ENCODE peak calls at places on chromosomes 11 and 22, in six cellular contexts. U is GM23338, I is fibroblast of lung, A is lower lobe of right lung, E is mesendoderm, B is WERI-Rb-1. Q is an unnamed sample. For H3K36me3, the result is how much of the 10 kb centered on the place peaks cover.

GRCh38 chr22:22103078-22103593 is 120.5 kb upstream of the TOP3B start:
- DNase-seq in I (no peak), U (peak), E (peak), A (no peak), B (peak), Q (peak)

GRCh38 chr11:33706546-33706945 is 5.9 kb upstream of the C11orf91 start:
- DNase-seq in I (no peak), E (no peak), A (no peak), U (no peak), B (no peak), Q (no peak)

GRCh38 chr11:121894581-121894980 is 221.4 kb downstream of the BLID start:
- DNase-seq in I (no peak), A (no peak), B (no peak), E (no peak), U (no peak), Q (no peak)

GRCh38 chr11:128666397-128666796 is 27.5 kb upstream of the FLI1 start:
- DNase-seq in U (no peak), A (no peak), E (peak), I (no peak), B (no peak), Q (no peak)

GRCh38 chr11:69636870-69637600 is 3.9 kb upstream of the CCND1 start:
- DNase-seq in B (no peak), I (no peak), E (no peak), U (peak), A (no peak), Q (no peak)

GRCh38 chr22:36738416-36739020 is 35.0 kb upstream of the CACNG2 start:
- DNase-seq in I (no peak), U (no peak), B (no peak), A (no peak), E (no peak), Q (no peak)

GRCh38 chr11:61567286-61568061 is 13.4 kb downstream of the SYT7 start:
- DNase-seq in I (peak), U (peak), A (peak), E (peak), B (no peak), Q (peak)

GRCh38 chr22:29207562-29208501 is 2.1 kb downstream of the EMID1 start:
- DNase-seq in U (no peak), I (no peak), B (no peak), A (no peak), E (no peak), Q (no peak)

GRCh38 chr22:39574779-39575551 is 4.4 kb downstream of the CACNA1I start:
- DNase-seq in U (no peak), A (no peak), E (peak), I (peak), B (no peak), Q (peak)

GRCh38 chr22:37501176-37501609 is 15.0 kb upstream of the MFNG start:
- DNase-seq in A (no peak), B (no peak), I (no peak), E (no peak), U (no peak), Q (no peak)

GRCh38 chr11:69382131-69383128 is 88.5 kb downstream of the MYEOV start:
- DNase-seq in E (peak), I (peak), U (peak), A (peak), B (peak), Q (peak)

GRCh38 chr11:17273668-17274321 is 2.7 kb upstream of the NUCB2 start:
- DNase-seq in U (peak), B (no peak), E (peak), A (no peak), I (no peak), Q (no peak)

GRCh38 chr11:115471367-115471766 is 32.8 kb downstream of the CADM1 start:
- DNase-seq in U (no peak), I (no peak), E (no peak), A (no peak), B (no peak), Q (no peak)

GRCh38 chr11:88103337-88104206 is 71.7 kb downstream of the RAB38 start:
- DNase-seq in B (peak), I (peak), E (peak), A (peak), U (peak), Q (peak)

GRCh38 chr22:33180371-33180770 is 122.2 kb upstream of the SYN3 start:
- DNase-seq in B (no peak), E (no peak), U (no peak), I (no peak), A (no peak), Q (peak)

GRCh38 chr11:26199341-26199740 is 132.6 kb upstream of the ANO3 start:
- DNase-seq in B (no peak), I (peak), U (no peak), A (no peak), E (no peak), Q (no peak)

GRCh38 chr11:11620251-11620965 is 1.4 kb downstream of the GALNT18 start:
- DNase-seq in A (peak), I (peak), U (peak), E (peak), B (peak), Q (peak)

GRCh38 chr11:70487160-70487559 is 88.8 kb downstream of the CTTN start:
- DNase-seq in I (no peak), B (no peak), E (no peak), A (no peak), U (no peak), Q (no peak)

GRCh38 chr11:78062671-78063070 is 990 bp upstream of the THRSP start:
- DNase-seq in U (no peak), A (no peak), E (no peak), I (no peak), B (no peak), Q (no peak)

GRCh38 chr11:78061921-78062311 is 1.7 kb upstream of the THRSP start:
- DNase-seq in A (no peak), B (peak), U (no peak), I (no peak), E (no peak), Q (no peak)

GRCh38 chr11:78063440-78064181 is at the start of gene THRSP:
- DNase-seq in B (no peak), I (no peak), U (no peak), A (no peak), E (no peak), Q (no peak)

GRCh38 chr11:78060533-78060932 is 3.1 kb upstream of the THRSP start:
- DNase-seq in I (no peak), U (no peak), A (no peak), E (no peak), B (no peak), Q (no peak)

DNA sequence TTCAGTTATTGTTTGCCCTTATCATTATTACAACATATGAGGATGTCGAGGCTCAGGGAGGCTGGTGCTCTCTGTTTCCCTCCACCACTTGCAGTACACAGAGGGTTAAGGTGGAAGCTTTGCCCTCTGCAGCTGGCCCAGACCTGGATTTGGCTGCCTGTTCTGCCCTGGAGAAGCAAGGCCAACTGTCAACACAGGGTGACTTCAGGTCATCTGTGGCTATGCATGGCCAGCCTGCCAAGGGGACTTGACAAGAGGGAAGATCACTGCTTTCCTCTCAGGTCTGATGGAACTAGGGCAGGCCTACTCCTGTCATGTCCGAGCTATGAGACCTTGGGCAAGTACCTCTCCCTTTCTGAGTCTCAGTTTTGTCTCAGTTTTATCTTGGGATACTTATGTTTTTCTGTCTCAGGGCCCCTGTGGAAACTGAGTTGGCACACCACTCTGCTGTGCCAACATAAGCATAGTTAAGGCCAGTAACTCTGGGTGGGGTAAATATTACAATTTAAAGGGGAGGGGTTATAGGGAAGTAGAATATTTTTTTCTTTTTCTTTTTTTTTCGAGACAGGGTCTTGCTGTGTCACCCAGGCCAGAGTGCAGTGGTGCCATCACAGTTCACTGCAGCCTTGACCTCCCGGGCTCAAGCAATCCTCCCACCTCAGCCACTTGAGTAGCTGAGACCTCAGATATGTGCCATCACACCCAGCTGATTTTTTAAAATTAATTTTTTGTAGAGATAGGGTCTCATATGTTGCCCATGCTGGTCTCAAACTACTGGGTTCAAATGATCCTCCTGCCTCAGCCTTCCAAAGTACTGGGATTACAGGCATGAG is 2.4 kb upstream of the THRSP start:
- DNase-seq in A (no peak), B (peak), U (no peak), I (no peak), E (no peak), Q (no peak)
- H3K4me3 ChIP-seq in A (no peak), B (no peak), U (no peak), I (no peak), E (no peak), Q (no peak)

DNA sequence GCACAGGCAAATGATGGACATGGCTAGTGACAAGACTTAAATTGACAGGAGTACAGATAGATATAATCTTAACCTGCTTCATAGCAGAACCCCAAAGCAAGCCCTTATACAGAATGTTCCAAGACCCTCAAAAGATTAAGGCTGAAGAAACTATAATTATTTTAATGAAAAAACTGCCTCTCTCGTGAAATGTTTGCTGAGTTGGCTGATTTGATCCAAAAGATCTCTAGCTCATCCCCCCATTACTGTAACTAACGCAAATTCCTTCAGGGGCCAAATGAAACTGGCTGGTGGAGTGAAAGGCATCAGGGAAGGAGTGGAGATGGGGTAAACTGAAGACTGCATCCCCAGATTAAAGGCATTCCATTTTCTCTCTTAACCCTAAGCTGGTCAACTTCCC is 19.3 kb downstream of the ALG9 start:
- DNase-seq in I (no peak), E (no peak), A (no peak), U (no peak), B (no peak), Q (no peak)
- H3K36me3 ChIP-seq in I (under half), E (under half), A (half or more), U (under half), B (under half), Q (under half)

GRCh38 chr11:8807544-8808225 is 103.3 kb upstream of the AKIP1 start:
- DNase-seq in A (no peak), B (peak), E (no peak), U (no peak), I (peak), Q (peak)

GRCh38 chr11:8808226-8808585 is 102.8 kb upstream of the AKIP1 start:
- DNase-seq in I (no peak), U (no peak), E (no peak), B (no peak), A (no peak), Q (peak)

GRCh38 chr11:8805256-8805655 is 105.7 kb upstream of the AKIP1 start:
- DNase-seq in E (no peak), I (no peak), A (no peak), B (no peak), U (no peak), Q (no peak)

GRCh38 chr11:8809185-8809584 is 101.8 kb upstream of the AKIP1 start:
- DNase-seq in I (no peak), A (no peak), B (no peak), U (no peak), E (no peak), Q (peak)

DNA sequence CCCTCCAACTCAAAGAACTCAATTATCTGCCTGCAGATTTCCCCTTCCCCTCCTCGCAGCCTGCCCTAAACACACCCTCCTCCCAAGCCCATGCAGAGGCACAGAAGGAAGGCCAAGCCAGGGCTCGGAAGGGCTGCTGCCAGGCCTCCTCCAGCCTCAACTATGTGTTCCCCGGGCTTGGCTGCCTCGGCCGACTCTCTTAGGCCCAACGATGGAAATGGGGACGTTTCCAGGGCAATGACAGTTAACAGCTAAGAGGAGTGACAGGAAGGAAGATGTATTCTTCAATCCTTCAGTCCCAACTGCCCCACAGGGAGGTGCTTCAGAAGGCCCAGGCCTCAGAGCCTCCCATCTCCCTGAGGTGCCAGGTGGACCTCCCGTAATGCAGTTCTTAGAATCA is 104.0 kb upstream of the AKIP1 start:
- DNase-seq in I (no peak), U (no peak), B (peak), A (no peak), E (no peak), Q (no peak)
- H3K4me3 ChIP-seq in I (peak), U (no peak), B (peak), A (no peak), E (no peak), Q (no peak)

GRCh38 chr11:76553554-76554476 is 109.0 kb downstream of the EMSY start:
- DNase-seq in B (no peak), U (no peak), A (no peak), I (no peak), E (peak), Q (no peak)
- H3K36me3 ChIP-seq in B (under half), U (under half), A (under half), I (under half), E (under half), Q (under half)

Q was measured in SJCRH30.